ENCODE peak calls at places on chromosomes 3 and 15, in four cellular contexts. W is left ventricle myocardium inferior, P is glutamatergic neuron, R is right lobe of liver. E is an unnamed sample.

GRCh38 chr3:24645047-24645446 is 150.4 kb upstream of the THRB start:
- DNase-seq in W (no peak), P (no peak), R (no peak), E (no peak)

GRCh38 chr3:77525283-77525682 is 485.4 kb downstream of the ROBO2 start:
- DNase-seq in P (no peak), R (no peak), W (no peak), E (no peak)

GRCh38 chr3:159898147-159898546 is 90.5 kb upstream of the IL12A start:
- DNase-seq in W (peak), R (no peak), P (peak), E (no peak)

GRCh38 chr3:25582242-25582641 is 82.5 kb downstream of the TOP2B start:
- DNase-seq in R (no peak), P (no peak), W (no peak), E (peak)

GRCh38 chr3:10515884-10516495 is 10.6 kb upstream of the ATP2B2 start:
- DNase-seq in P (no peak), R (no peak), W (no peak), E (no peak)

GRCh38 chr3:138950006-138950644 is 3.1 kb downstream of the FOXL2NB start:
- DNase-seq in P (peak), R (no peak), W (no peak), E (no peak)

GRCh38 chr3:152834354-152835310 is at the start of gene P2RY1:
- DNase-seq in P (peak), R (peak), W (peak), E (peak)

GRCh38 chr15:100781061-100781960 is 98.3 kb upstream of the ALDH1A3 start:
- DNase-seq in R (no peak), W (no peak), P (no peak), E (no peak)

GRCh38 chr3:177601120-177601519 is 403.8 kb upstream of the TBL1XR1 start:
- DNase-seq in P (no peak), W (no peak), R (no peak), E (no peak)

GRCh38 chr3:101944308-101944707 is 95.0 kb downstream of the NFKBIZ start:
- DNase-seq in P (no peak), R (no peak), W (no peak), E (no peak)

GRCh38 chr3:188559069-188559410 is 405.1 kb downstream of the LPP start:
- DNase-seq in R (no peak), P (no peak), W (no peak), E (no peak)

GRCh38 chr15:69573815-69574472 is 121.3 kb downstream of the RPLP1 start:
- DNase-seq in R (no peak), P (no peak), W (no peak), E (no peak)

GRCh38 chr3:132432639-132433038 is 15.3 kb downstream of the DNAJC13 start:
- DNase-seq in P (no peak), W (no peak), R (no peak), E (no peak)

GRCh38 chr15:34890424-34890823 is 79.1 kb downstream of the AQR start:
- DNase-seq in P (no peak), R (no peak), W (no peak), E (no peak)

GRCh38 chr3:121748638-121749275 is 784 bp downstream of the GOLGB1 start:
- DNase-seq in R (peak), P (no peak), W (no peak), E (no peak)

GRCh38 chr15:77859491-77860060 is 217.9 kb downstream of the TBC1D2B start:
- DNase-seq in R (peak), W (no peak), P (no peak), E (no peak)

GRCh38 chr15:38401101-38401500 is 52.8 kb upstream of the FAM98B start:
- DNase-seq in R (no peak), W (no peak), P (no peak), E (no peak)

GRCh38 chr3:48409291-48410201 is 20.3 kb downstream of the PLXNB1 start:
- DNase-seq in W (peak), R (peak), P (peak), E (no peak)

GRCh38 chr15:57820119-57820518 is 113.6 kb downstream of the POLR2M start:
- DNase-seq in P (no peak), W (no peak), R (no peak), E (no peak)

GRCh38 chr3:132347095-132347494 is 29.9 kb downstream of the ACP3 start:
- DNase-seq in W (no peak), P (no peak), R (no peak), E (no peak)

GRCh38 chr3:111989061-111989678 is 9.6 kb upstream of the TAGLN3 start:
- DNase-seq in P (no peak), W (no peak), R (no peak), E (no peak)

GRCh38 chr3:175340338-175341015 is 481.3 kb downstream of the NAALADL2 start:
- DNase-seq in W (no peak), P (no peak), R (no peak), E (no peak)

GRCh38 chr3:128180446-128180845 is 27.2 kb downstream of the EEFSEC start:
- DNase-seq in P (no peak), R (no peak), W (no peak), E (no peak)

GRCh38 chr3:7309707-7310106 is 448.8 kb downstream of the GRM7 start:
- DNase-seq in W (peak), P (no peak), R (no peak), E (no peak)

GRCh38 chr3:120496278-120496975 is 45.6 kb upstream of the FSTL1 start:
- DNase-seq in W (no peak), P (no peak), R (no peak), E (no peak)

GRCh38 chr3:58994746-58995330 is 55.0 kb downstream of the CFAP20DC start:
- DNase-seq in R (no peak), P (peak), W (no peak), E (peak)

GRCh38 chr15:68349173-68349572 is 71.6 kb downstream of the FEM1B start:
- DNase-seq in W (no peak), R (no peak), P (no peak), E (no peak)

GRCh38 chr3:156812521-156813335 is 13.4 kb upstream of the LEKR1 start:
- DNase-seq in R (no peak), P (no peak), W (no peak), E (no peak)

DNA sequence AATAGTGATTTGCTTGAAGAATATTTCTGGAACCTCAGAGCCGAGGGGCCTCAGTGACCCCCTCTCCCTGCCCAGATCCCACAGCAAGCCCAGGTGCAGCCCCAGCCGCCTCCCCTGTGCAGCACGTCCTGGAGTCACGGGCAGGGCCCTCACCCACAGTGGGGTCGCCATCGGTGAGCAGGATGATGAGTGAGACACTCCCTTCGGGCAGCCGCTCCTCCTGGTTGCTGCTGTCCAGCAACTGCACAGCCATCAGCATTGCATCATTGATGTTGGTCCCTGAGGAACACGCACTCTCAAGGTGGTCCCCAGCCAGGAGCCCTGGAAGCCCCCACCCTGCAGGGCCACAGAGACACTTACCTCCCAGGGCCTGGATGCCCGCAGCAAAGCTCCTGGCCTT is 6.4 kb downstream of the ITIH4 start:
- DNase-seq in W (no peak), P (no peak), R (no peak), E (no peak)
- TF ChIP-seq CTCF in W (no peak), P (no peak), R (no peak), E (no peak)

GRCh38 chr15:73051811-73052678 is at the start of gene NEO1:
- DNase-seq in P (peak), R (peak), W (peak), E (peak)

GRCh38 chr15:73053398-73053723 is 1.1 kb downstream of the NEO1 start:
- DNase-seq in R (no peak), P (no peak), W (no peak), E (no peak)

GRCh38 chr15:73054417-73054963 is 2.2 kb downstream of the NEO1 start:
- DNase-seq in P (no peak), R (no peak), W (no peak), E (no peak)

GRCh38 chr15:73051402-73051810 is 857 bp upstream of the NEO1 start:
- DNase-seq in W (peak), R (peak), P (no peak), E (no peak)

GRCh38 chr15:73052679-73053397 is 575 bp downstream of the NEO1 start:
- DNase-seq in W (peak), P (peak), R (peak), E (peak)
- TF ChIP-seq CTCF in W (peak), P (no peak), R (peak), E (peak)

GRCh38 chr15:60369696-60370095 is 28.1 kb downstream of the ANXA2 start:
- DNase-seq in W (no peak), P (no peak), R (no peak), E (no peak)

GRCh38 chr15:60363024-60363674 is 34.6 kb downstream of the ANXA2 start:
- DNase-seq in W (no peak), P (no peak), R (no peak), E (no peak)

GRCh38 chr15:60362318-60363023 is 35.3 kb downstream of the ANXA2 start:
- DNase-seq in R (no peak), W (no peak), P (no peak), E (no peak)

GRCh38 chr15:60363903-60364302 is 33.9 kb downstream of the ANXA2 start:
- DNase-seq in P (no peak), R (no peak), W (no peak), E (no peak)

GRCh38 chr15:60364306-60364924 is 33.4 kb downstream of the ANXA2 start:
- DNase-seq in R (no peak), W (no peak), P (no peak), E (no peak)
- TF ChIP-seq CTCF in R (no peak), W (no peak), P (no peak), E (no peak)

GRCh38 chr3:155417119-155417517 is 123.6 kb upstream of the STRIT1 start:
- DNase-seq in W (no peak), P (no peak), R (no peak), E (no peak)

GRCh38 chr3:155423526-155423925 is 130.0 kb upstream of the STRIT1 start:
- DNase-seq in P (no peak), W (no peak), R (no peak), E (no peak)

GRCh38 chr3:155424041-155424605 is 130.6 kb upstream of the STRIT1 start:
- DNase-seq in W (no peak), R (no peak), P (no peak), E (no peak)

GRCh38 chr3:155418426-155418825 is 124.9 kb upstream of the STRIT1 start:
- DNase-seq in W (peak), P (peak), R (no peak), E (peak)

GRCh38 chr3:155420869-155421486 is 127.5 kb upstream of the STRIT1 start:
- DNase-seq in R (no peak), P (no peak), W (no peak), E (no peak)
- TF ChIP-seq CTCF in R (no peak), P (no peak), W (no peak), E (no peak)

DNA sequence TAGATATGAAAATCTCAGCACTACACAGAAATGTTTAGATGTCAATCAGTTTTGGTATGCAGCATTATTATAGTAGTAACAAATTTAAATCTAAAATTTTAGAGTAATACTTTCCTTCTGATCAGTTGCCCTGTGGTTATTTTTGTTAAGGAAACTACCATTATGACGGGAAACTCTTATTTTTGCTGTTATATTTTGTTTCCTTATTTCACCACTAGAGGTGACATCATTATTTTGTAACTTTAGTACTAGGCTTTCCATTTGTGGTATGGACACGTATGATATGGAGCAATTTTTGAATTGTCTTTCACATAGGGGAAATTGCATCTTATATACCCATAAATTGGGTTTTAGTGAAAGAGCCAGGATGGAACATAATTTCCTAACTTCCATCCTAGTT is 19.6 kb upstream of the PPP4R2 start:
- DNase-seq in P (no peak), W (no peak), R (no peak), E (no peak)
- TF ChIP-seq CTCF in P (peak), W (no peak), R (no peak), E (peak)

GRCh38 chr3:50592568-50592967 is 19.0 kb downstream of the CISH start:
- DNase-seq in R (no peak), P (no peak), W (no peak), E (no peak)

GRCh38 chr3:50594253-50594785 is 17.3 kb downstream of the CISH start:
- DNase-seq in W (no peak), R (no peak), P (no peak), E (no peak)

GRCh38 chr3:50587806-50588758 is 18.8 kb downstream of the HEMK1 start:
- DNase-seq in P (no peak), R (peak), W (no peak), E (no peak)

GRCh38 chr3:50588759-50589433 is 19.6 kb downstream of the HEMK1 start:
- DNase-seq in W (no peak), P (no peak), R (no peak), E (no peak)

DNA sequence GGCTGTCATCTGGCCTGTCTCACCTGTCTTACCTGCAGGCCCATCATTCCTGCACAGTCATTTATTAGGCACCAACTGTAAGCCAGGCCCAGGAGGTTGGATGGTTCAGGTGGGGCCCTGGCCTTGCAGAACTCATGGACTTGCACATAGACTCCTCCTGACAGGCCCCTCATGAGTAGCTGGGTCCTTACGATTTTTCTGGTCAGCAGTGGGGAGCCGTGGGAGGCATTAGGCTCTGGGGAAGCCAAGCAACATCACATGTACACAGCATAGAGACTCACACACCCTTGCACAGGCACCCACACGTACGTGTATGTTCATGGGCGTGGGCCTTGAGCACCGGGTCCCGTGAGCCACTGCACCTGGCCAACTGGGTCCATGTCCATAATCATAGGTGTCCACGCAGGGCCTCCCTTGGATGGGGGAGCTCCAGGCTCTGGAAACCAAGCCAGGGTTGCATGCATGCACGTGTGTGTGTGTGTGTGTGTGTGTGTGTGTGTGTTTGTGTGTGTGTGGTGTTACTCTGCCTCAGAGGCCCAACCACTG is 20.3 kb downstream of the CISH start:
- DNase-seq in R (no peak), P (no peak), W (no peak), E (no peak)
- TF ChIP-seq CTCF in R (no peak), P (no peak), W (no peak), E (no peak)

DNA sequence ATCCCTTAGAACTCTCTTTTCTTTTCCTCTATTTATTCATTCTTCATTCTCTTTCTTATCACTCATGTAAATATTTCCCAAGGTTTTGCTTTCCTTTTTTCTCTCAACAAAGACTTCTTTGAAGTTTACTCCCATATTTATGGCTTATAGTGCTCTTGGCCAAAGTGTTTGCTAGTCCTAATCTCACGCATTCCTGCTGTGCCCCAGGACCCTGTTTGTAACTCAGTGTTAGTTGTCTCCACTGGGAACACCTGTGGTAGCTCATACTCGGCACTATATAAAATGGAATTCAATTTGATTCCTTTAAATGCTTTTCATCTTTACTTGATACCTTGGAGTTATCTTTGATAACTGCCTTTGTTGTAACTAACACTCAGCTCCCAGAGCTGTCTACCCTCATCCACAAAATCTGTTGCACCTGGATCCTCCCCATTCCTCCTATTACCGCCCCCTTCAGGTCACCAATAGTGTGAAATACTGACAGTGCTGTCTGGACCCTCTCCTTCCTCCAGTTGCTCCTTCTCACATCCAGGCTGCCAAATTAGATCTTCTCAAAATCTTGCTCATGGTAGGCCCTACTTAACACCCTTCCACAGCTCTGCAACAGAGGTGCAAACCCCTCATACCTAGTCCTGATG is 76.8 kb downstream of the TIGIT start:
- DNase-seq in W (no peak), R (no peak), P (no peak), E (no peak)
- TF ChIP-seq CTCF in W (no peak), R (no peak), P (peak), E (no peak)

GRCh38 chr15:89217686-89218376 is 3.5 kb downstream of the RLBP1 start:
- DNase-seq in P (no peak), W (no peak), R (no peak), E (no peak)
- TF ChIP-seq CTCF in P (no peak), W (no peak), R (no peak), E (no peak)

GRCh38 chr3:49855662-49856061 is 702 bp downstream of the TRAIP start:
- DNase-seq in W (no peak), P (no peak), R (no peak), E (no peak)

GRCh38 chr3:49859576-49860305 is 3.4 kb upstream of the TRAIP start:
- DNase-seq in P (no peak), W (no peak), R (no peak), E (no peak)

DNA sequence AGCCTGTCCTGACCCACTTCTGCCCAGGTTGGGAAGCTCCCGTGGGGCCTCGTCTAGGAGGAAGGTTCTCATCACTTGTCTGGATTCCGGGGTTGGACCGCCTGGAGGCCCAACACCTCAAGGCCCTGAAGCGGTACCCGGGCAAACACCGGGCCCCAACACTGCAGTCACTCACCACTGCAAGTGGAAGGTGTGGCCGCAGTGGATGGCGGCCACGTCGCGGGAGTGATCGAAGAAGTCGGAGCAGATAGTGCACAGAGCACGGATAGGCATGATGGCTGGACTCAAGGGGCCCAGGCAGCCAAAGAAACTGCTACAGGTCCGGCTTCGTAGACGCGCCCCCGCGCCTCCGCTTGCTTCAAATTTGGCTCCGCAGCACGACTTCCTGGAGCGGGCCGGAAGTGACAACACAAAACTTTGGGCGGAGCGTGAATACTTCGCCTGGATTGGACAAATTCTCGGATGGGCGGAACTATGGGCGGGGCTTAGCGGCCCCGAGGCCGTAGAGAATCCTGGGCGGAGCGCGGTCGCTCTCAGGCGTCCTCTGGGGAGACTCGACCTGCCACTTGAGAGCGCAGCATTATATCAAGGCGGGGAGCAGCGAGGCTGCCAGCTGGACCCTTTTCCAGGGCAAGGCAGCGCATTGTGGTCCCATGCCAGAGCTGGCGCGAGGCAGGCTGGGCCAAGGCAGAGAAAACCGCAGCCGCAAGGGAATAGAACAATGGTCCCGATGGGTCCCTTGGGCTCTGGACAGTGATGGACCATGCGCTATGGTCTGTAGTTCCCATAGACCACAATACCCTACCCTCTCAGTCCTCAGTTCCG is at the start of gene TRAIP:
- DNase-seq in P (peak), R (peak), W (peak), E (peak)
- TF ChIP-seq CTCF in P (no peak), R (no peak), W (peak), E (no peak)

E was measured in neural crest cell.